ENCODE peak calls at places on chromosomes 7 and 10, in nine cellular contexts. One of them, this sample, is unnamed.
A peak's percentile ranks its signal among the peaks of the same experiment; 100 is the strongest.

GRCh38 chr10:103759100-103759781 is 96.1 kb downstream of the SH3PXD2A start:
- DNase-seq in testis: no peak
- DNase-seq in esophagus squamous epithelium: no peak
- DNase-seq in OCI-LY7: peak; percentile 43
- DNase-seq in CD4-positive, alpha-beta T cell: no peak
- DNase-seq in tibial nerve: no peak
- DNase-seq in prostate gland: no peak
- DNase-seq in HCT116: no peak
- DNase-seq in spleen: no peak
- DNase-seq in this sample: peak; percentile 26

GRCh38 chr10:119208553-119208940 is 1.2 kb downstream of the GRK5 start:
- DNase-seq in testis: no peak
- DNase-seq in esophagus squamous epithelium: no peak
- DNase-seq in OCI-LY7: peak; percentile 30
- DNase-seq in CD4-positive, alpha-beta T cell: no peak
- DNase-seq in tibial nerve: no peak
- DNase-seq in prostate gland: no peak
- DNase-seq in HCT116: no peak
- DNase-seq in spleen: no peak
- DNase-seq in this sample: no peak

GRCh38 chr10:32139223-32140073 is 83.2 kb upstream of the KIF5B start:
- DNase-seq in testis: peak; percentile 22
- DNase-seq in esophagus squamous epithelium: peak; percentile 31
- DNase-seq in OCI-LY7: no peak
- DNase-seq in CD4-positive, alpha-beta T cell: no peak
- DNase-seq in tibial nerve: peak; percentile 73
- DNase-seq in prostate gland: peak; percentile 40
- DNase-seq in HCT116: peak; percentile 89
- DNase-seq in spleen: peak; percentile 84
- DNase-seq in this sample: peak; percentile 98

GRCh38 chr7:108351715-108352114 is 104.5 kb downstream of the NRCAM start:
- DNase-seq in testis: no peak
- DNase-seq in esophagus squamous epithelium: no peak
- DNase-seq in OCI-LY7: no peak
- DNase-seq in CD4-positive, alpha-beta T cell: no peak
- DNase-seq in tibial nerve: no peak
- DNase-seq in prostate gland: no peak
- DNase-seq in HCT116: no peak
- DNase-seq in spleen: no peak
- DNase-seq in this sample: no peak

GRCh38 chr7:117250801-117251200 is 72.1 kb downstream of the WNT2 start:
- DNase-seq in testis: no peak
- DNase-seq in esophagus squamous epithelium: no peak
- DNase-seq in OCI-LY7: no peak
- DNase-seq in CD4-positive, alpha-beta T cell: no peak
- DNase-seq in tibial nerve: no peak
- DNase-seq in prostate gland: no peak
- DNase-seq in HCT116: no peak
- DNase-seq in spleen: no peak
- DNase-seq in this sample: no peak

GRCh38 chr7:1855396-1856160 is 185.5 kb downstream of the ELFN1 start:
- DNase-seq in testis: no peak
- DNase-seq in esophagus squamous epithelium: no peak
- DNase-seq in OCI-LY7: no peak
- DNase-seq in CD4-positive, alpha-beta T cell: no peak
- DNase-seq in tibial nerve: no peak
- DNase-seq in prostate gland: no peak
- DNase-seq in HCT116: no peak
- DNase-seq in spleen: peak; percentile 56
- DNase-seq in this sample: no peak

GRCh38 chr7:105298439-105298894 is 90.3 kb downstream of the SRPK2 start:
- DNase-seq in testis: no peak
- DNase-seq in esophagus squamous epithelium: no peak
- DNase-seq in OCI-LY7: no peak
- DNase-seq in CD4-positive, alpha-beta T cell: no peak
- DNase-seq in tibial nerve: no peak
- DNase-seq in prostate gland: no peak
- DNase-seq in HCT116: no peak
- DNase-seq in spleen: no peak
- DNase-seq in this sample: no peak

GRCh38 chr10:3468919-3469638 is 296.5 kb upstream of the PITRM1 start:
- DNase-seq in testis: no peak
- DNase-seq in esophagus squamous epithelium: no peak
- DNase-seq in OCI-LY7: no peak
- DNase-seq in CD4-positive, alpha-beta T cell: no peak
- DNase-seq in tibial nerve: peak; percentile 64
- DNase-seq in prostate gland: peak; percentile 63
- DNase-seq in HCT116: peak; percentile 44
- DNase-seq in spleen: no peak
- DNase-seq in this sample: peak; percentile 71

DNA sequence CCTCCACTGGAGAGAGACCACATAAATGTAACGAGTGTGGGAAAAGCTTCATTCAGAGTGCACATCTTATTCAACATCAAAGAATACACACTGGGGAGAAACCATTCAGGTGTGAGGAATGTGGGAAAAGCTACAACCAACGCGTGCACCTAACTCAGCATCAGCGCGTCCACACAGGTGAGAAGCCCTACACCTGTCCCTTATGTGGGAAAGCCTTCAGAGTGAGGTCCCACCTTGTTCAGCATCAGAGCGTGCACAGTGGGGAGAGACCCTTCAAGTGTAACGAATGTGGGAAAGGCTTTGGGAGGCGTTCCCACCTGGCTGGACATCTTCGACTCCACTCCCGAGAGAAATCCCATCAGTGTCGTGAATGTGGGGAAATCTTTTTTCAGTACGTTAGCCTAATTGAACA is 20.6 kb downstream of the FAM200A start:
- DNase-seq in testis: no peak
- DNase-seq in esophagus squamous epithelium: no peak
- DNase-seq in OCI-LY7: no peak
- DNase-seq in CD4-positive, alpha-beta T cell: no peak
- DNase-seq in tibial nerve: no peak
- DNase-seq in prostate gland: no peak
- DNase-seq in HCT116: no peak
- DNase-seq in spleen: no peak
- DNase-seq in this sample: no peak
- H3K9me3 ChIP-seq in testis: no peaks in the 10 kb centered on the region
- H3K9me3 ChIP-seq in esophagus squamous epithelium: peaks cover 47% of the 10 kb centered on the region
- H3K9me3 ChIP-seq in OCI-LY7: no peaks in the 10 kb centered on the region
- H3K9me3 ChIP-seq in CD4-positive, alpha-beta T cell: peaks cover 34% of the 10 kb centered on the region
- H3K9me3 ChIP-seq in tibial nerve: peaks cover 4% of the 10 kb centered on the region
- H3K9me3 ChIP-seq in prostate gland: no peaks in the 10 kb centered on the region
- H3K9me3 ChIP-seq in HCT116: peaks cover 29% of the 10 kb centered on the region
- H3K9me3 ChIP-seq in spleen: peaks cover 54% of the 10 kb centered on the region
- H3K9me3 ChIP-seq in this sample: peaks cover 50% of the 10 kb centered on the region

DNA sequence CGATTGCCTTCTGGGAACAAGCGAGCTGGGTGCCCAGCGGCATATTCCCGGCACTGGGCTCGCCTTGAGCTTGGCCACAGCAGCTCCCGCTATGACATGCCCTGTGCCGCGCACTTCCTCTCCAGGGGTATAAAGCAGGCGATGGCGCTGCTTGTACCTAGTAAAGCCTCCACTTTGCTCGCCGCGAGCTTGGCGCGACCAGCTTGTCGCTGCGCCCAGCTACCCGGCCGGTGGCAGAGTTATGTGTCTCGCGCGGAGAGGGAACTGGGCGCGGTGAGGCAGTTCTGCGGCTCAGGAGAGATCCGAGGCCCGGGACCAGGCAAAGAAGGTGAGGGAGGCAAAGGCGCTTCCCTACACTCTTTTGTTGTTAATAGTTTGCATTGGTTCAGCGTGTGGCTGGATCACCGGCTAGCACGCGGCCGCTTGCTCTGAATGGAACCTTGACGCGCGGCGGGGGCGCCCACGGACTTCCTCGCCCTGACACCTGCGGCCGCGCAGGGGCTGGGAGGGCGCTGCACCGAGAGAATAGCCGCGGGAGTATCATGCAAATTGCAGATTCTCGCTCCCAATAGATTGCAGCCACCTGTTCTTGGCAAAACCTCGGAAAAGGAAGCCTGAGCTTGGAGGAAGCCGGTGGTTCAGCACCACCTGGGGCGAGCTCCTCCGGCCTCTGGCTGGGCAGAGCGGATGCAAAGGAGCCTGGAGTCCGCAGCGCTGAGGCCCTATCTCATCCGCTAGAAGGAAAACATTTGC is 3.0 kb upstream of the BUB3 start:
- DNase-seq in testis: no peak
- DNase-seq in esophagus squamous epithelium: no peak
- DNase-seq in OCI-LY7: no peak
- DNase-seq in CD4-positive, alpha-beta T cell: no peak
- DNase-seq in tibial nerve: no peak
- DNase-seq in prostate gland: no peak
- DNase-seq in HCT116: no peak
- DNase-seq in spleen: peak; percentile 82
- DNase-seq in this sample: no peak
- TF ChIP-seq CTCF in testis: no peak
- TF ChIP-seq CTCF in esophagus squamous epithelium: no peak
- TF ChIP-seq CTCF in OCI-LY7: no peak
- TF ChIP-seq CTCF in CD4-positive, alpha-beta T cell: no peak
- TF ChIP-seq CTCF in tibial nerve: no peak
- TF ChIP-seq CTCF in prostate gland: no peak
- TF ChIP-seq CTCF in HCT116: no peak
- TF ChIP-seq CTCF in spleen: no peak
- TF ChIP-seq CTCF in this sample: no peak

GRCh38 chr7:141754939-141755338 is 9.0 kb upstream of the TAS2R3 start:
- DNase-seq in testis: no peak
- DNase-seq in esophagus squamous epithelium: no peak
- DNase-seq in OCI-LY7: peak; percentile 42
- DNase-seq in CD4-positive, alpha-beta T cell: no peak
- DNase-seq in tibial nerve: no peak
- DNase-seq in prostate gland: no peak
- DNase-seq in HCT116: no peak
- DNase-seq in spleen: no peak
- DNase-seq in this sample: peak; percentile 64

GRCh38 chr7:141748401-141748800 is 10.2 kb downstream of the SSBP1 start:
- DNase-seq in testis: no peak
- DNase-seq in esophagus squamous epithelium: no peak
- DNase-seq in OCI-LY7: no peak
- DNase-seq in CD4-positive, alpha-beta T cell: no peak
- DNase-seq in tibial nerve: no peak
- DNase-seq in prostate gland: no peak
- DNase-seq in HCT116: no peak
- DNase-seq in spleen: no peak
- DNase-seq in this sample: no peak

DNA sequence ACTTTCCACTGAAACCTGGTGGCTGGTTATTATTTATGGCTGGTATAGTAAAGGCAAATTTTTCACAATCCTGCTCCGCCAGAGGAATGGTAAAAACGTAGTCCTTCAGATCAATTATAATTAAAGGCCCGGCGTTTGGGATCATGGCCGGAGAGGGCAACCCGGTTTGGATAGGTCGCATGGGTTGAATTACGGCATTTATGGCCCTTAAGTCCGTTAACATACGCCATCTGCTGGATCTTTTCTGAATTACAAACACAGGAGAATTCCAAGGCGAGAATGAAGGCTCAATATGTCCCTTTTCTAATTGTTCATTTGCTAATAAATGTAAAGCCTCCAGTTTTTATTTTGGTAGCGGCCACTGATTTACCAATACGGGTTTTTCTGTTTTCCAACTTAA is 11.3 kb upstream of the TAS2R3 start:
- DNase-seq in testis: no peak
- DNase-seq in esophagus squamous epithelium: no peak
- DNase-seq in OCI-LY7: peak; percentile 13
- DNase-seq in CD4-positive, alpha-beta T cell: no peak
- DNase-seq in tibial nerve: no peak
- DNase-seq in prostate gland: no peak
- DNase-seq in HCT116: no peak
- DNase-seq in spleen: no peak
- DNase-seq in this sample: peak; percentile 39
- H3K9me3 ChIP-seq in testis: no peaks in the 10 kb centered on the region
- H3K9me3 ChIP-seq in esophagus squamous epithelium: peaks cover 25% of the 10 kb centered on the region
- H3K9me3 ChIP-seq in OCI-LY7: peaks cover 40% of the 10 kb centered on the region
- H3K9me3 ChIP-seq in CD4-positive, alpha-beta T cell: peaks cover 27% of the 10 kb centered on the region
- H3K9me3 ChIP-seq in tibial nerve: no peaks in the 10 kb centered on the region
- H3K9me3 ChIP-seq in prostate gland: no peaks in the 10 kb centered on the region
- H3K9me3 ChIP-seq in HCT116: peaks cover 12% of the 10 kb centered on the region
- H3K9me3 ChIP-seq in spleen: peaks cover 33% of the 10 kb centered on the region
- H3K9me3 ChIP-seq in this sample: peaks cover 12% of the 10 kb centered on the region

GRCh38 chr10:100356067-100357017 is 9.3 kb downstream of the SCD start:
- DNase-seq in testis: no peak
- DNase-seq in esophagus squamous epithelium: no peak
- DNase-seq in OCI-LY7: no peak
- DNase-seq in CD4-positive, alpha-beta T cell: no peak
- DNase-seq in tibial nerve: no peak
- DNase-seq in prostate gland: no peak
- DNase-seq in HCT116: no peak
- DNase-seq in spleen: no peak
- DNase-seq in this sample: no peak

GRCh38 chr10:100355069-100355468 is 8.0 kb downstream of the SCD start:
- DNase-seq in testis: no peak
- DNase-seq in esophagus squamous epithelium: no peak
- DNase-seq in OCI-LY7: no peak
- DNase-seq in CD4-positive, alpha-beta T cell: no peak
- DNase-seq in tibial nerve: no peak
- DNase-seq in prostate gland: no peak
- DNase-seq in HCT116: no peak
- DNase-seq in spleen: no peak
- DNase-seq in this sample: no peak

GRCh38 chr10:100357073-100357858 is 10.2 kb downstream of the SCD start:
- DNase-seq in testis: no peak
- DNase-seq in esophagus squamous epithelium: no peak
- DNase-seq in OCI-LY7: no peak
- DNase-seq in CD4-positive, alpha-beta T cell: no peak
- DNase-seq in tibial nerve: no peak
- DNase-seq in prostate gland: no peak
- DNase-seq in HCT116: no peak
- DNase-seq in spleen: no peak
- DNase-seq in this sample: no peak

GRCh38 chr10:100350914-100351485 is 4.0 kb downstream of the SCD start:
- DNase-seq in testis: peak; percentile 72
- DNase-seq in esophagus squamous epithelium: no peak
- DNase-seq in OCI-LY7: no peak
- DNase-seq in CD4-positive, alpha-beta T cell: no peak
- DNase-seq in tibial nerve: no peak
- DNase-seq in prostate gland: no peak
- DNase-seq in HCT116: no peak
- DNase-seq in spleen: no peak
- DNase-seq in this sample: no peak

DNA sequence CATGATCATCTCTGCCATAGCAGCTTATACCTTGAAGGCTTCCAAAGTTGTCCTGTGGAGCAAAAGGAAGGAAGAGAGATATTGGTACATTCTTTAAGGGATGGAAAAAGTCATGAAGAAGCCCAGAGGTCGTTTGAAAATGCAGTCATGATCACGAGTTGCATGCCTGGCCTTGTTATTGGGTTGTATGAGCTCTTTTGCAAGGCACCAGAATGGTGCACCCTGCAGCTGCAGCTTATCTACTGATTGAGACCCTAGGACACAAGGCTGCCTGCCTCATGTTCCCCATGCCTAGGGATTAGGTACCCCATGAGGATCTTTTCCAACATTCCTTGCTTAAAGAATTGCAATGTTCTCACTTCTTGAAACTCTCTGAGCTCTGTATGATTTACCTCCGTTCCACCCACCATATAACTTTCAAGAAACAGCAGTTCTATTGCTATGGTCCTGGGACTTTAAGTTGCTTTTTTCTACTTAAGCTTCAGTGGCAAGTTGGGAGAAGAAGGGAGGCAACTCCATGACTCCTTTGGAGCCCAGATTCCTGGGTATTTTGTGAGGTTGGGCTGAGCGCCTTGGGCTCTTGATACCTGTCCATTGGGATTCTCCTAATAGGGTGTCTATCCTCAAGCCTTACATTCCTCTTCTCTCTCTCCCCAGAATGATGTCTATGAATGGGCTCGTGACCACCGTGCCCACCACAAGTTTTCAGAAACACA is 6.9 kb downstream of the SCD start:
- DNase-seq in testis: no peak
- DNase-seq in esophagus squamous epithelium: no peak
- DNase-seq in OCI-LY7: no peak
- DNase-seq in CD4-positive, alpha-beta T cell: no peak
- DNase-seq in tibial nerve: no peak
- DNase-seq in prostate gland: no peak
- DNase-seq in HCT116: no peak
- DNase-seq in spleen: no peak
- DNase-seq in this sample: no peak
- TF ChIP-seq CTCF in testis: no peak
- TF ChIP-seq CTCF in esophagus squamous epithelium: no peak
- TF ChIP-seq CTCF in OCI-LY7: no peak
- TF ChIP-seq CTCF in CD4-positive, alpha-beta T cell: no peak
- TF ChIP-seq CTCF in tibial nerve: no peak
- TF ChIP-seq CTCF in prostate gland: no peak
- TF ChIP-seq CTCF in HCT116: no peak
- TF ChIP-seq CTCF in spleen: no peak
- TF ChIP-seq CTCF in this sample: no peak

This sample was measured in A673.